ENCODE peak calls at places on chromosome 6, in five cellular contexts. I, X, G, K and H are unnamed samples.

GRCh38 chr6:73451166-73452106 is 661 bp downstream of the CGAS start:
- DNase-seq in G (peak; percentile 23), I (peak; percentile 35), K (peak; percentile 70), X (peak; percentile 57), H (peak; percentile 67)

GRCh38 chr6:35432291-35432690 is 19.8 kb upstream of the FANCE start:
- DNase-seq in I (no peak), K (no peak), X (no peak), G (no peak), H (no peak)

GRCh38 chr6:135094403-135094821 is 39.8 kb upstream of the HBS1L start:
- DNase-seq in G (no peak), I (no peak), X (peak; percentile 37), K (no peak), H (no peak)

GRCh38 chr6:144377586-144377985 is 92.5 kb downstream of the UTRN start:
- DNase-seq in K (no peak), G (no peak), X (no peak), I (no peak), H (no peak)

GRCh38 chr6:38646166-38646565 is 6.4 kb upstream of the BTBD9 start:
- DNase-seq in I (no peak), K (peak; percentile 18), G (no peak), X (no peak), H (no peak)

GRCh38 chr6:21067521-21067920 is 526.0 kb upstream of the SOX4 start:
- DNase-seq in G (no peak), I (no peak), X (no peak), K (no peak), H (no peak)

GRCh38 chr6:100574836-100575235 is 110.1 kb upstream of the SIM1 start:
- DNase-seq in X (no peak), I (no peak), K (no peak), G (no peak), H (no peak)

GRCh38 chr6:33570806-33571636 is 9.1 kb downstream of the BAK1 start:
- DNase-seq in G (peak; percentile 89), I (peak; percentile 79), X (peak; percentile 96), K (peak; percentile 88), H (peak; percentile 94)

GRCh38 chr6:8589941-8590676 is 154.8 kb upstream of the SLC35B3 start:
- DNase-seq in G (no peak), X (no peak), I (no peak), K (peak; percentile 73), H (peak; percentile 50)

GRCh38 chr6:31042801-31043200 is 32.5 kb downstream of the MUC22 start:
- DNase-seq in G (no peak), I (peak; percentile 1), X (no peak), K (peak; percentile 88), H (peak; percentile 78)

GRCh38 chr6:90098025-90098474 is 198.6 kb downstream of the BACH2 start:
- DNase-seq in K (no peak), G (no peak), X (no peak), I (no peak), H (no peak)

GRCh38 chr6:151029976-151030375 is 164.5 kb downstream of the MTHFD1L start:
- DNase-seq in K (no peak), I (no peak), G (no peak), X (no peak), H (no peak)

GRCh38 chr6:40671338-40672050 is 84.3 kb upstream of the LRFN2 start:
- DNase-seq in I (no peak), X (no peak), K (no peak), G (no peak), H (no peak)

GRCh38 chr6:90583179-90583578 is 3.7 kb downstream of the MAP3K7 start:
- DNase-seq in I (no peak), K (no peak), X (no peak), G (no peak), H (no peak)

GRCh38 chr6:158040051-158040803 is 58.6 kb downstream of the SYNJ2 start:
- DNase-seq in I (no peak), K (no peak), X (peak; percentile 53), G (no peak), H (no peak)

GRCh38 chr6:8536122-8536521 is 100.8 kb upstream of the SLC35B3 start:
- DNase-seq in I (no peak), X (no peak), K (no peak), G (no peak), H (no peak)

GRCh38 chr6:33755070-33755869 is 8.6 kb upstream of the IP6K3 start:
- DNase-seq in I (no peak), X (no peak), G (no peak), K (no peak), H (peak; percentile 46)